ENCODE peak calls at places on chromosomes 1 and 21, in eight cellular contexts. I is HCT116, Q is psoas muscle, W is cardiac muscle cell, O is AG04450, S is lower lobe of right lung, J is neural progenitor cell, V is hepatocyte. B is an unnamed sample.

GRCh38 chr21:41653944-41654625 is 112.8 kb downstream of the RIPK4 start:
- DNase-seq in W (peak; percentile 91), S (no peak), V (no peak), J (no peak), Q (no peak), O (no peak), I (no peak), B (no peak)

GRCh38 chr1:237910834-237911233 is 20.1 kb upstream of the ZP4 start:
- DNase-seq in J (no peak), W (no peak), V (no peak), Q (no peak), S (no peak), O (no peak), I (no peak), B (no peak)

GRCh38 chr21:26047279-26047967 is 123.1 kb downstream of the APP start:
- DNase-seq in J (no peak), W (no peak), O (no peak), Q (no peak), S (no peak), V (no peak), I (no peak), B (no peak)

GRCh38 chr1:74835046-74835445 is 102.1 kb downstream of the TYW3 start:
- DNase-seq in J (no peak), Q (no peak), W (no peak), S (no peak), V (no peak), I (no peak), O (peak; percentile 34), B (no peak)

GRCh38 chr1:204345425-204345824 is 14.3 kb downstream of the PLEKHA6 start:
- DNase-seq in Q (no peak), O (no peak), S (no peak), I (no peak), V (no peak), W (no peak), J (no peak), B (no peak)

GRCh38 chr1:89464008-89464407 is 60.6 kb upstream of the LRRC8B start:
- DNase-seq in I (no peak), S (no peak), W (no peak), O (no peak), V (no peak), J (no peak), Q (no peak), B (no peak)

GRCh38 chr1:216173315-216173714 is 249.9 kb downstream of the USH2A start:
- DNase-seq in J (no peak), W (no peak), Q (no peak), V (no peak), O (peak; percentile 18), I (no peak), S (no peak), B (no peak)

GRCh38 chr1:20472860-20473711 is 12.9 kb downstream of the CAMK2N1 start:
- DNase-seq in W (peak; percentile 76), S (no peak), V (peak; percentile 88), O (no peak), Q (peak; percentile 63), J (peak; percentile 92), I (no peak), B (no peak)

GRCh38 chr21:28899220-28899619 is 93.5 kb downstream of the LTN1 start:
- DNase-seq in J (no peak), Q (no peak), I (no peak), O (no peak), V (no peak), S (no peak), W (peak; percentile 3), B (no peak)

GRCh38 chr21:42187976-42188653 is 30.8 kb upstream of the ABCG1 start:
- DNase-seq in V (no peak), W (peak; percentile 62), S (peak; percentile 71), Q (no peak), I (no peak), J (no peak), O (no peak), B (no peak)

GRCh38 chr1:200376521-200376920 is 33.3 kb downstream of the ZNF281 start:
- DNase-seq in S (no peak), W (no peak), O (no peak), J (no peak), V (no peak), Q (no peak), I (no peak), B (no peak)

GRCh38 chr1:65541865-65542264 is 121.4 kb downstream of the LEPR start:
- DNase-seq in O (no peak), Q (no peak), J (no peak), V (no peak), S (no peak), I (no peak), W (no peak), B (no peak)

GRCh38 chr1:15584489-15585363 is at the start of gene AGMAT:
- DNase-seq in O (no peak), Q (peak; percentile 50), I (no peak), W (peak; percentile 45), S (peak; percentile 50), J (peak; percentile 73), V (peak; percentile 79), B (no peak)

GRCh38 chr1:53123462-53124129 is 18.8 kb downstream of the SLC1A7 start:
- DNase-seq in O (no peak), S (peak; percentile 47), Q (peak; percentile 80), V (no peak), W (peak; percentile 81), J (no peak), I (no peak), B (no peak)

GRCh38 chr1:222073307-222073995 is 331.6 kb upstream of the DUSP10 start:
- DNase-seq in V (peak; percentile 29), I (no peak), O (no peak), J (no peak), W (peak; percentile 58), S (no peak), Q (no peak), B (no peak)

GRCh38 chr1:160117709-160118183 is 2.2 kb downstream of the ATP1A2 start:
- DNase-seq in I (no peak), Q (no peak), V (peak; percentile 65), S (no peak), W (peak; percentile 64), J (peak; percentile 72), O (no peak), B (no peak)

GRCh38 chr1:214472362-214472761 is 79.0 kb downstream of the PTPN14 start:
- DNase-seq in W (peak; percentile 29), I (no peak), O (no peak), J (no peak), S (no peak), Q (no peak), V (no peak), B (no peak)

GRCh38 chr1:6582370-6582769 is 2.6 kb downstream of the ZBTB48 start:
- DNase-seq in O (no peak), S (no peak), I (no peak), J (no peak), W (no peak), Q (no peak), V (peak; percentile 82), B (no peak)

GRCh38 chr1:178232949-178233348 is 139.0 kb downstream of the RASAL2 start:
- DNase-seq in Q (no peak), S (no peak), W (peak; percentile 36), I (no peak), J (no peak), V (no peak), O (peak; percentile 42), B (no peak)

GRCh38 chr1:51309291-51309690 is 21.1 kb downstream of the TTC39A start:
- DNase-seq in V (no peak), S (no peak), I (no peak), Q (no peak), J (no peak), O (no peak), W (no peak), B (no peak)

GRCh38 chr1:107105914-107106313 is 34.9 kb upstream of the NTNG1 start:
- DNase-seq in Q (no peak), O (no peak), S (no peak), W (no peak), I (no peak), J (no peak), V (no peak), B (no peak)

GRCh38 chr1:193540511-193540910 is 354.1 kb upstream of the B3GALT2 start:
- DNase-seq in J (no peak), I (no peak), V (no peak), O (no peak), S (no peak), Q (no peak), W (no peak), B (no peak)

GRCh38 chr1:225700164-225700740 is 47.3 kb upstream of the ENAH start:
- DNase-seq in O (peak; percentile 92), W (peak; percentile 97), V (peak; percentile 34), J (peak; percentile 22), S (no peak), I (peak; percentile 88), Q (no peak), B (no peak)

GRCh38 chr1:112637257-112638108 is 17.9 kb downstream of the CAPZA1 start:
- DNase-seq in J (no peak), S (no peak), Q (no peak), V (no peak), I (no peak), O (no peak), W (no peak), B (no peak)
- H3K27ac ChIP-seq in J (no peak overlapping the region), S (no peak overlapping the region), Q (peak overlapping the region; percentile 33), V (peak overlapping the region; percentile 51), I (no peak overlapping the region), O (no peak overlapping the region), W (no peak overlapping the region), B (no peak overlapping the region)

GRCh38 chr1:234598974-234599616 is 10.9 kb downstream of the IRF2BP2 start:
- DNase-seq in J (no peak), O (no peak), S (no peak), Q (peak; percentile 38), V (peak; percentile 27), W (no peak), I (no peak), B (peak; percentile 77)
- TF ChIP-seq CTCF in J (no peak), O (no peak), S (no peak), Q (no peak), V (no peak), W (no peak), I (no peak), B (no peak)

DNA sequence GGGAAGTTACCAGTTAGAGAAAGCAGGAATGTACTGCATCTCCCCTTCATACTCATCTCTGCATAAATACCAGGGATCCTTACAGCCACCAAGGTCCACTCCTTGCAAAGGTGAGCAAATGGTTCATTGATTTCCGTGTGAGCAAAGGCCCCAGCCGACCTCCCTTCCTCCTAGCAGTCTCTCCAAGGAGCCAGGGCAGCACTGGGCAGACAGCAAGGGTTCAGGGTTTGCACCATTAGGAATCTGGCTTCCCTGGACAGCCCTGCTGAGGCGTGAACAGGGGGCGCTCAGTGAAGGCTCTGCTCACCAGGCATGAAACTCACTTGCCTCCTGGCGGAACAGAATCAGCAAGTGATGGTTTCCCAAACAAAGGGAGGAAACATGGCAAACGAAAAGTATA is 65.7 kb downstream of the MRPL37 start:
- DNase-seq in Q (no peak), V (no peak), S (no peak), W (no peak), I (no peak), O (no peak), J (no peak), B (no peak)
- H3K27ac ChIP-seq in Q (no peak overlapping the region), V (no peak overlapping the region), S (no peak overlapping the region), W (no peak overlapping the region), I (no peak overlapping the region), O (no peak overlapping the region), J (no peak overlapping the region), B (no peak overlapping the region)

DNA sequence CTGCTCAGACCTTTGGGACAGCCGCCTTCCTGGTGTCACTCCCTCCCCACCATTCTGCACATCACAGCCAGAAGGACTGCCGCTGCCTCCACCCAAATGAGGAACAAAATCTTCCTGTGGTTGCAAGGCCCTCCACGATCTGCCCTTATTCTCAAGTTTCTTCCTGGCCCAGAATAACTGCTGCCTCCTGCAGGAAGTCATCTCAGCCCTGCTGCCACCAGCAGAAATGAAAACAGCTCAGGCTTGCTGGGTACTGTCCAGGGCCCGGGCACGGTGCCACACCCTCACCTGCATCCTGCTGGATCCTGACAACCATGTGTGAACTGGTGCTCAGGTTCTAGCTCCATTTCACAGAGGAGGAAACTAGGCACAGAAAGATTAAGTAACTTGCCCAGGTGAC is 2.8 kb downstream of the CLDN19 start:
- DNase-seq in S (no peak), V (no peak), O (no peak), Q (no peak), J (no peak), W (no peak), I (no peak), B (no peak)
- TF ChIP-seq CTCF in S (peak; percentile 9), V (no peak), O (no peak), Q (no peak), J (no peak), W (no peak), I (no peak), B (no peak)